ENCODE peak calls at places on chromosomes 13 and 19, in five cellular contexts. X is astrocyte; E is body of pancreas; G is activated CD4-positive, alpha-beta T cell treated with anti-CD3 and anti-CD28 coated beads, Interleukin-2, amount 10 ng/mL, durations not matched to agents 7 days and 5 days; C is renal cortical epithelial cell. T is an unnamed sample.

GRCh38 chr13:77860621-77861020 is 58.0 kb downstream of the EDNRB start:
- DNase-seq in G (no peak), X (peak), E (no peak), C (peak), T (peak)

GRCh38 chr13:83731113-83731512 is 151.2 kb downstream of the SLITRK1 start:
- DNase-seq in C (no peak), E (no peak), G (no peak), X (no peak), T (no peak)

GRCh38 chr19:41175825-41176734 is 16.9 kb upstream of the CYP2S1 start:
- DNase-seq in X (peak), G (peak), E (peak), C (peak), T (peak)

GRCh38 chr19:1962674-1963073 is 21.7 kb downstream of the CSNK1G2 start:
- DNase-seq in E (no peak), X (no peak), G (no peak), C (no peak), T (no peak)

GRCh38 chr19:31448221-31448657 is 99.0 kb upstream of the TSHZ3 start:
- DNase-seq in G (no peak), X (peak), E (peak), C (no peak), T (peak)

GRCh38 chr19:14440049-14440448 is 6.9 kb downstream of the PKN1 start:
- DNase-seq in G (peak), X (no peak), C (no peak), E (peak), T (no peak)

GRCh38 chr13:46961719-46962118 is 64.9 kb upstream of the HTR2A start:
- DNase-seq in E (no peak), G (no peak), C (peak), X (peak), T (peak)

GRCh38 chr13:113592571-113592970 is 8.0 kb downstream of the TFDP1 start:
- DNase-seq in X (no peak), C (no peak), G (no peak), E (no peak), T (no peak)

GRCh38 chr13:111514646-111515617 is 194.5 kb downstream of the TEX29 start:
- DNase-seq in X (no peak), C (no peak), G (no peak), E (no peak), T (no peak)

GRCh38 chr13:40087021-40088002 is 431.9 kb downstream of the COG6 start:
- DNase-seq in E (peak), G (no peak), C (peak), X (no peak), T (peak)

GRCh38 chr19:46350758-46351159 is 3.9 kb downstream of the PPP5C start:
- DNase-seq in X (no peak), G (peak), E (peak), C (no peak), T (no peak)

GRCh38 chr19:18450021-18450933 is 12.3 kb upstream of the ISYNA1 start:
- DNase-seq in C (no peak), X (no peak), E (no peak), G (no peak), T (no peak)

GRCh38 chr19:3176715-3177501 is 1.7 kb upstream of the S1PR4 start:
- DNase-seq in G (peak), E (no peak), X (peak), C (peak), T (peak)

GRCh38 chr13:43405457-43405856 is 381.3 kb downstream of the ENOX1 start:
- DNase-seq in C (peak), E (no peak), X (peak), G (no peak), T (peak)

GRCh38 chr13:37138169-37138568 is 32.7 kb upstream of the CSNK1A1L start:
- DNase-seq in X (no peak), C (no peak), G (no peak), E (no peak), T (peak)

GRCh38 chr13:109844396-109844795 is 58.0 kb upstream of the IRS2 start:
- DNase-seq in C (peak), E (peak), X (peak), G (no peak), T (peak)

GRCh38 chr13:104810242-104810641 is 1725.2 kb downstream of the EFNB2 start:
- DNase-seq in X (no peak), E (no peak), G (no peak), C (no peak), T (no peak)

GRCh38 chr19:21474671-21475181 is 30.7 kb upstream of the ZNF429 start:
- DNase-seq in C (peak), G (peak), E (peak), X (peak), T (peak)

GRCh38 chr13:66139250-66139649 is 1090.9 kb downstream of the PCDH9 start:
- DNase-seq in C (no peak), E (no peak), G (no peak), X (no peak), T (no peak)

GRCh38 chr13:73715910-73716257 is 418.3 kb downstream of the KLF12 start:
- DNase-seq in X (no peak), E (no peak), G (no peak), C (peak), T (peak)

GRCh38 chr19:13154911-13155471 is 4.8 kb downstream of the IER2 start:
- DNase-seq in X (peak), C (no peak), G (peak), E (peak), T (peak)

GRCh38 chr19:9850235-9850959 is 15.3 kb downstream of the PIN1 start:
- DNase-seq in X (no peak), E (peak), G (no peak), C (no peak), T (no peak)

GRCh38 chr13:46864941-46865340 is 31.9 kb downstream of the HTR2A start:
- DNase-seq in E (no peak), C (no peak), G (no peak), X (no peak), T (no peak)

GRCh38 chr13:38821753-38822551 is 135.1 kb downstream of the FREM2 start:
- DNase-seq in G (no peak), E (no peak), C (peak), X (peak), T (peak)

GRCh38 chr13:23847545-23847944 is 41.7 kb downstream of the MIPEP start:
- DNase-seq in C (no peak), G (no peak), X (no peak), E (no peak), T (no peak)

GRCh38 chr13:110302986-110303385 is 4.0 kb downstream of the COL4A1 start:
- DNase-seq in X (no peak), E (no peak), C (peak), G (no peak), T (peak)

GRCh38 chr13:35720690-35721554 is 244.4 kb upstream of the MAB21L1 start:
- DNase-seq in E (peak), X (no peak), G (peak), C (no peak), T (peak)

GRCh38 chr19:4539697-4540581 is at the start of gene LRG1:
- DNase-seq in C (peak), G (no peak), X (no peak), E (peak), T (peak)

GRCh38 chr19:56109216-56109615 is 11.9 kb downstream of the ZNF787 start:
- DNase-seq in G (no peak), C (no peak), E (no peak), X (no peak), T (no peak)

GRCh38 chr19:38193445-38193844 is 30.6 kb downstream of the DPF1 start:
- DNase-seq in C (no peak), E (no peak), X (no peak), G (no peak), T (no peak)

GRCh38 chr13:48443442-48444208 is 30.7 kb upstream of the LPAR6 start:
- DNase-seq in E (no peak), G (peak), X (no peak), C (no peak), T (no peak)

GRCh38 chr19:934865-935422 is 9.1 kb downstream of the ARID3A start:
- DNase-seq in C (no peak), E (peak), G (no peak), X (peak), T (peak)

GRCh38 chr13:94454334-94454733 is 25.1 kb downstream of the DCT start:
- DNase-seq in C (no peak), G (no peak), X (no peak), E (no peak), T (no peak)

GRCh38 chr13:91349992-91350911 is 2.8 kb downstream of the MIR17HG start:
- DNase-seq in C (no peak), G (no peak), X (no peak), E (no peak), T (no peak)

T was measured in kidney tubule cell.